ENCODE peak calls at places on chromosome 21, in nine cellular contexts. One of them, this sample, is unnamed. For H3K36me3 and H3K4me1, the result is how much of the 10 kb centered on the place peaks cover.

GRCh38 chr21:20971296-20971921 is 26.8 kb upstream of the NCAM2 start:
- DNase-seq in psoas muscle: peak
- DNase-seq in tibial artery: no peak
- DNase-seq in CD8-positive, alpha-beta memory T cell: no peak
- DNase-seq in PC-3: peak
- DNase-seq in right lobe of liver: no peak
- DNase-seq in sigmoid colon: peak
- DNase-seq in left ventricle myocardium inferior: peak
- DNase-seq in IMR-90: peak
- DNase-seq in this sample: peak

GRCh38 chr21:34524671-34525601 is 12.9 kb upstream of the KCNE1 start:
- DNase-seq in IMR-90: peak
- DNase-seq in psoas muscle: no peak
- DNase-seq in left ventricle myocardium inferior: no peak
- DNase-seq in right lobe of liver: no peak
- DNase-seq in PC-3: peak
- DNase-seq in tibial artery: no peak
- DNase-seq in CD8-positive, alpha-beta memory T cell: no peak
- DNase-seq in sigmoid colon: peak
- DNase-seq in this sample: no peak

GRCh38 chr21:27480841-27481261 is 514.0 kb upstream of the ADAMTS5 start:
- DNase-seq in right lobe of liver: no peak
- DNase-seq in left ventricle myocardium inferior: no peak
- DNase-seq in psoas muscle: no peak
- DNase-seq in CD8-positive, alpha-beta memory T cell: no peak
- DNase-seq in sigmoid colon: no peak
- DNase-seq in IMR-90: peak
- DNase-seq in PC-3: peak
- DNase-seq in tibial artery: no peak
- DNase-seq in this sample: no peak

GRCh38 chr21:17612023-17612564 is 607 bp downstream of the BTG3 start:
- DNase-seq in right lobe of liver: peak
- DNase-seq in IMR-90: peak
- DNase-seq in psoas muscle: peak
- DNase-seq in left ventricle myocardium inferior: peak
- DNase-seq in sigmoid colon: peak
- DNase-seq in PC-3: no peak
- DNase-seq in CD8-positive, alpha-beta memory T cell: peak
- DNase-seq in tibial artery: peak
- DNase-seq in this sample: peak

GRCh38 chr21:15631342-15631741 is 98.4 kb upstream of the USP25 start:
- DNase-seq in tibial artery: no peak
- DNase-seq in CD8-positive, alpha-beta memory T cell: no peak
- DNase-seq in right lobe of liver: no peak
- DNase-seq in left ventricle myocardium inferior: no peak
- DNase-seq in sigmoid colon: no peak
- DNase-seq in psoas muscle: no peak
- DNase-seq in PC-3: peak
- DNase-seq in IMR-90: peak
- DNase-seq in this sample: no peak

GRCh38 chr21:32307706-32308105 is 9.1 kb downstream of the MRAP start:
- DNase-seq in IMR-90: peak
- DNase-seq in right lobe of liver: no peak
- DNase-seq in sigmoid colon: no peak
- DNase-seq in psoas muscle: no peak
- DNase-seq in PC-3: no peak
- DNase-seq in left ventricle myocardium inferior: no peak
- DNase-seq in CD8-positive, alpha-beta memory T cell: no peak
- DNase-seq in tibial artery: no peak
- DNase-seq in this sample: no peak

GRCh38 chr21:46416551-46416950 is 42.1 kb upstream of the DIP2A start:
- DNase-seq in left ventricle myocardium inferior: no peak
- DNase-seq in CD8-positive, alpha-beta memory T cell: no peak
- DNase-seq in IMR-90: no peak
- DNase-seq in psoas muscle: peak
- DNase-seq in right lobe of liver: no peak
- DNase-seq in sigmoid colon: no peak
- DNase-seq in tibial artery: no peak
- DNase-seq in PC-3: no peak
- DNase-seq in this sample: no peak

GRCh38 chr21:18245493-18245967 is 897 bp downstream of the CHODL start:
- DNase-seq in left ventricle myocardium inferior: no peak
- DNase-seq in tibial artery: peak
- DNase-seq in sigmoid colon: peak
- DNase-seq in right lobe of liver: peak
- DNase-seq in PC-3: no peak
- DNase-seq in IMR-90: no peak
- DNase-seq in psoas muscle: no peak
- DNase-seq in CD8-positive, alpha-beta memory T cell: no peak
- DNase-seq in this sample: no peak

GRCh38 chr21:17590443-17590842 is 22.3 kb downstream of the BTG3 start:
- DNase-seq in tibial artery: no peak
- DNase-seq in IMR-90: peak
- DNase-seq in PC-3: no peak
- DNase-seq in sigmoid colon: no peak
- DNase-seq in left ventricle myocardium inferior: no peak
- DNase-seq in CD8-positive, alpha-beta memory T cell: no peak
- DNase-seq in right lobe of liver: no peak
- DNase-seq in psoas muscle: no peak
- DNase-seq in this sample: no peak

GRCh38 chr21:43937051-43937832 is 72.2 kb downstream of the AGPAT3 start:
- DNase-seq in IMR-90: no peak
- DNase-seq in sigmoid colon: no peak
- DNase-seq in left ventricle myocardium inferior: no peak
- DNase-seq in tibial artery: no peak
- DNase-seq in CD8-positive, alpha-beta memory T cell: no peak
- DNase-seq in right lobe of liver: no peak
- DNase-seq in psoas muscle: no peak
- DNase-seq in PC-3: no peak
- DNase-seq in this sample: no peak

GRCh38 chr21:43937898-43938309 is 72.9 kb downstream of the AGPAT3 start:
- DNase-seq in PC-3: no peak
- DNase-seq in CD8-positive, alpha-beta memory T cell: no peak
- DNase-seq in right lobe of liver: no peak
- DNase-seq in tibial artery: no peak
- DNase-seq in psoas muscle: no peak
- DNase-seq in IMR-90: no peak
- DNase-seq in sigmoid colon: no peak
- DNase-seq in left ventricle myocardium inferior: no peak
- DNase-seq in this sample: no peak

GRCh38 chr21:43939443-43940328 is 72.4 kb upstream of the TRAPPC10 start:
- DNase-seq in PC-3: no peak
- DNase-seq in CD8-positive, alpha-beta memory T cell: no peak
- DNase-seq in left ventricle myocardium inferior: no peak
- DNase-seq in sigmoid colon: no peak
- DNase-seq in tibial artery: no peak
- DNase-seq in psoas muscle: no peak
- DNase-seq in IMR-90: no peak
- DNase-seq in right lobe of liver: no peak
- DNase-seq in this sample: peak

GRCh38 chr21:43940329-43940653 is 71.8 kb upstream of the TRAPPC10 start:
- DNase-seq in tibial artery: no peak
- DNase-seq in psoas muscle: no peak
- DNase-seq in left ventricle myocardium inferior: no peak
- DNase-seq in right lobe of liver: no peak
- DNase-seq in IMR-90: no peak
- DNase-seq in sigmoid colon: no peak
- DNase-seq in PC-3: no peak
- DNase-seq in CD8-positive, alpha-beta memory T cell: no peak
- DNase-seq in this sample: no peak

GRCh38 chr21:43938751-43939442 is 73.2 kb upstream of the TRAPPC10 start:
- DNase-seq in psoas muscle: peak
- DNase-seq in tibial artery: peak
- DNase-seq in left ventricle myocardium inferior: peak
- DNase-seq in CD8-positive, alpha-beta memory T cell: peak
- DNase-seq in sigmoid colon: peak
- DNase-seq in PC-3: peak
- DNase-seq in IMR-90: peak
- DNase-seq in right lobe of liver: peak
- DNase-seq in this sample: peak
- H3K4me3 ChIP-seq in psoas muscle: peak
- H3K4me3 ChIP-seq in tibial artery: no peak
- H3K4me3 ChIP-seq in left ventricle myocardium inferior: peak
- H3K4me3 ChIP-seq in CD8-positive, alpha-beta memory T cell: peak
- H3K4me3 ChIP-seq in sigmoid colon: peak
- H3K4me3 ChIP-seq in PC-3: peak
- H3K4me3 ChIP-seq in IMR-90: peak
- H3K4me3 ChIP-seq in right lobe of liver: peak
- H3K4me3 ChIP-seq in this sample: no peak

GRCh38 chr21:42548687-42549406 is 35.2 kb downstream of the SLC37A1 start:
- DNase-seq in left ventricle myocardium inferior: no peak
- DNase-seq in IMR-90: no peak
- DNase-seq in sigmoid colon: peak
- DNase-seq in psoas muscle: no peak
- DNase-seq in PC-3: no peak
- DNase-seq in right lobe of liver: no peak
- DNase-seq in CD8-positive, alpha-beta memory T cell: no peak
- DNase-seq in tibial artery: peak
- DNase-seq in this sample: peak
- H3K36me3 ChIP-seq in left ventricle myocardium inferior: under half
- H3K36me3 ChIP-seq in IMR-90: under half
- H3K36me3 ChIP-seq in sigmoid colon: under half
- H3K36me3 ChIP-seq in psoas muscle: half or more
- H3K36me3 ChIP-seq in PC-3: under half
- H3K36me3 ChIP-seq in right lobe of liver: under half
- H3K36me3 ChIP-seq in CD8-positive, alpha-beta memory T cell: under half
- H3K36me3 ChIP-seq in tibial artery: under half
- H3K36me3 ChIP-seq in this sample: under half

GRCh38 chr21:38794978-38795377 is 10.8 kb upstream of the ETS2 start:
- DNase-seq in psoas muscle: no peak
- DNase-seq in right lobe of liver: peak
- DNase-seq in IMR-90: no peak
- DNase-seq in tibial artery: no peak
- DNase-seq in left ventricle myocardium inferior: no peak
- DNase-seq in sigmoid colon: no peak
- DNase-seq in CD8-positive, alpha-beta memory T cell: no peak
- DNase-seq in PC-3: no peak
- DNase-seq in this sample: peak
- H3K4me1 ChIP-seq in psoas muscle: under half
- H3K4me1 ChIP-seq in right lobe of liver: under half
- H3K4me1 ChIP-seq in IMR-90: under half
- H3K4me1 ChIP-seq in tibial artery: under half
- H3K4me1 ChIP-seq in left ventricle myocardium inferior: under half
- H3K4me1 ChIP-seq in sigmoid colon: under half
- H3K4me1 ChIP-seq in CD8-positive, alpha-beta memory T cell: under half
- H3K4me1 ChIP-seq in PC-3: half or more
- H3K4me1 ChIP-seq in this sample: under half

DNA sequence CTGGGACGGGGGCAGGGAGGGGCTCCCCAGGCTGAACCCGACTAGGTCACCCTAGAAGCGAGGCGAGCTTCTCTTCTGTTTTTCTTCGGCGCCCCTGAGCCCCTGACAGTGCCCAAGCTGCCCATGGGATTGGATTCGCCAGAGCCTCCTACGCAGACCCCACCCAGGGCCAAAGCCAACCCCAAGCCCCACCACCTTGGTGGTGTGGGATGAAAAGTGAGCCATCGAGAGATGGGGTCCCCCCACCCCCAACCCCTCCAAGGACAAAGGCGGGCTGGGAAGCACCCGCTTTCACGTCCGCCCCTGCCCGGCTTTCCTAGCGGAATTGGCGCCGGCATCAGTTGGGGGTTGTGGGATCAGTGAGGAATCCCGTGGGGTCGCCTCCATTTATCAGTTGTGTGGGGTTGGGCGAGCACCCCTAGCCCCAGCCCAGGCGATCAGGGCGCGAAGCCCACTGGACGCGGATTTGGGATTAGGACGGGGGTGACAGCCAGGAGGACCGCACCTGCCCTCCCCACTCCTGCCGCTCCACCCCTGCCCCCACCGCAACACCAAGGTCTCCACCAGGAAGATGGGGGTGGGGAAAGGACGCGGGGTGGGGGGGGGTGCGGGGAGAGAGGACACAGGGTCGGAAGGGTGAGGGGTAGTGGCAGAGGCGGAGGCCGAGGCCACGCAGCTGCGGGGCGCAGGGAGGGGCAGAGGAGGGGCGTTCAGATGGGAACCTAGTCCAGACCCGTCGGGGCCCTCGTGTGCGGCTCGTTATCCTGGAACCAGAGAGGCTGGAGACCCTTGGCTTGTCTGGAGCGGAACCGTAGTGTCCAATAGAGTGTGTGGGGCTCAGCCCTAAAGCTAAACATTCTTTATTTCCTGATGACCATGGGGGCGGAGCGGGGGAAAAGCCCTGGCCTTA is 4.4 kb downstream of the TSPEAR start:
- DNase-seq in IMR-90: no peak
- DNase-seq in tibial artery: peak
- DNase-seq in sigmoid colon: no peak
- DNase-seq in PC-3: no peak
- DNase-seq in left ventricle myocardium inferior: no peak
- DNase-seq in CD8-positive, alpha-beta memory T cell: no peak
- DNase-seq in psoas muscle: peak
- DNase-seq in right lobe of liver: peak
- DNase-seq in this sample: no peak
- H3K4me3 ChIP-seq in IMR-90: no peak
- H3K4me3 ChIP-seq in tibial artery: no peak
- H3K4me3 ChIP-seq in sigmoid colon: no peak
- H3K4me3 ChIP-seq in PC-3: no peak
- H3K4me3 ChIP-seq in left ventricle myocardium inferior: no peak
- H3K4me3 ChIP-seq in CD8-positive, alpha-beta memory T cell: no peak
- H3K4me3 ChIP-seq in psoas muscle: no peak
- H3K4me3 ChIP-seq in right lobe of liver: no peak
- H3K4me3 ChIP-seq in this sample: no peak